ENCODE peak calls at places on chromosome 6, in five cellular contexts. One of them, this sample, is unnamed.

GRCh38 chr6:6736753-6737654 is 148.5 kb downstream of the LY86 start:
- DNase-seq in H1: no peak
- DNase-seq in H9: peak
- DNase-seq in mesenchymal stem cell: no peak
- DNase-seq in trophoblast cell: peak
- DNase-seq in this sample: no peak

GRCh38 chr6:19873031-19873430 is 35.9 kb downstream of the ID4 start:
- DNase-seq in H1: no peak
- DNase-seq in H9: no peak
- DNase-seq in mesenchymal stem cell: no peak
- DNase-seq in trophoblast cell: no peak
- DNase-seq in this sample: no peak

GRCh38 chr6:166580076-166581050 is 6.1 kb downstream of the RAMACL start:
- DNase-seq in H1: no peak
- DNase-seq in H9: peak
- DNase-seq in mesenchymal stem cell: no peak
- DNase-seq in trophoblast cell: no peak
- DNase-seq in this sample: no peak

GRCh38 chr6:150631283-150631981 is 31.7 kb downstream of the PLEKHG1 start:
- DNase-seq in H1: no peak
- DNase-seq in H9: no peak
- DNase-seq in mesenchymal stem cell: no peak
- DNase-seq in trophoblast cell: no peak
- DNase-seq in this sample: no peak

GRCh38 chr6:73699656-73700055 is 3.7 kb downstream of the CD109 start:
- DNase-seq in H1: no peak
- DNase-seq in H9: no peak
- DNase-seq in mesenchymal stem cell: no peak
- DNase-seq in trophoblast cell: no peak
- DNase-seq in this sample: no peak

GRCh38 chr6:52503344-52503747 is 73.5 kb downstream of the TRAM2 start:
- DNase-seq in H1: no peak
- DNase-seq in H9: peak
- DNase-seq in mesenchymal stem cell: peak
- DNase-seq in trophoblast cell: no peak
- DNase-seq in this sample: no peak

GRCh38 chr6:119346914-119347313 is 2.6 kb downstream of the MAN1A1 start:
- DNase-seq in H1: no peak
- DNase-seq in H9: no peak
- DNase-seq in mesenchymal stem cell: no peak
- DNase-seq in trophoblast cell: no peak
- DNase-seq in this sample: no peak

GRCh38 chr6:114739656-114740055 is 396.8 kb upstream of the HS3ST5 start:
- DNase-seq in H1: no peak
- DNase-seq in H9: no peak
- DNase-seq in mesenchymal stem cell: no peak
- DNase-seq in trophoblast cell: no peak
- DNase-seq in this sample: no peak

GRCh38 chr6:32852844-32853540 is 512 bp downstream of the TAP1 start:
- DNase-seq in H1: no peak
- DNase-seq in H9: peak
- DNase-seq in mesenchymal stem cell: peak
- DNase-seq in trophoblast cell: peak
- DNase-seq in this sample: no peak

GRCh38 chr6:169701218-169701952 is 444 bp downstream of the WDR27 start:
- DNase-seq in H1: no peak
- DNase-seq in H9: no peak
- DNase-seq in mesenchymal stem cell: no peak
- DNase-seq in trophoblast cell: peak
- DNase-seq in this sample: no peak
- H3K23ac ChIP-seq in H1: no peak
- H3K23ac ChIP-seq in H9: no peak
- H3K23ac ChIP-seq in mesenchymal stem cell: no peak
- H3K23ac ChIP-seq in trophoblast cell: no peak
- H3K23ac ChIP-seq in this sample: peak

GRCh38 chr6:78962458-78962857 is 95.1 kb downstream of the IRAK1BP1 start:
- DNase-seq in H1: no peak
- DNase-seq in H9: no peak
- DNase-seq in mesenchymal stem cell: no peak
- DNase-seq in trophoblast cell: no peak
- DNase-seq in this sample: no peak
- H2BK12ac ChIP-seq in H1: no peak
- H2BK12ac ChIP-seq in H9: no peak
- H2BK12ac ChIP-seq in mesenchymal stem cell: no peak
- H2BK12ac ChIP-seq in trophoblast cell: no peak
- H2BK12ac ChIP-seq in this sample: no peak

GRCh38 chr6:25541228-25541627 is 110.8 kb upstream of the SCGN start:
- DNase-seq in H1: no peak
- DNase-seq in H9: no peak
- DNase-seq in mesenchymal stem cell: no peak
- DNase-seq in trophoblast cell: no peak
- DNase-seq in this sample: no peak
- H2BK5ac ChIP-seq in H1: no peak
- H2BK5ac ChIP-seq in H9: no peak
- H2BK5ac ChIP-seq in mesenchymal stem cell: no peak
- H2BK5ac ChIP-seq in trophoblast cell: no peak
- H2BK5ac ChIP-seq in this sample: no peak

GRCh38 chr6:113719056-113719455 is 138.1 kb upstream of the MARCKS start:
- DNase-seq in H1: no peak
- DNase-seq in H9: no peak
- DNase-seq in mesenchymal stem cell: peak
- DNase-seq in trophoblast cell: peak
- DNase-seq in this sample: no peak

GRCh38 chr6:113713665-113714064 is 143.5 kb upstream of the MARCKS start:
- DNase-seq in H1: no peak
- DNase-seq in H9: no peak
- DNase-seq in mesenchymal stem cell: peak
- DNase-seq in trophoblast cell: no peak
- DNase-seq in this sample: no peak

GRCh38 chr6:113718588-113718987 is 138.6 kb upstream of the MARCKS start:
- DNase-seq in H1: no peak
- DNase-seq in H9: no peak
- DNase-seq in mesenchymal stem cell: no peak
- DNase-seq in trophoblast cell: no peak
- DNase-seq in this sample: no peak

GRCh38 chr6:113723182-113723581 is 134.0 kb upstream of the MARCKS start:
- DNase-seq in H1: no peak
- DNase-seq in H9: no peak
- DNase-seq in mesenchymal stem cell: peak
- DNase-seq in trophoblast cell: peak
- DNase-seq in this sample: no peak

DNA sequence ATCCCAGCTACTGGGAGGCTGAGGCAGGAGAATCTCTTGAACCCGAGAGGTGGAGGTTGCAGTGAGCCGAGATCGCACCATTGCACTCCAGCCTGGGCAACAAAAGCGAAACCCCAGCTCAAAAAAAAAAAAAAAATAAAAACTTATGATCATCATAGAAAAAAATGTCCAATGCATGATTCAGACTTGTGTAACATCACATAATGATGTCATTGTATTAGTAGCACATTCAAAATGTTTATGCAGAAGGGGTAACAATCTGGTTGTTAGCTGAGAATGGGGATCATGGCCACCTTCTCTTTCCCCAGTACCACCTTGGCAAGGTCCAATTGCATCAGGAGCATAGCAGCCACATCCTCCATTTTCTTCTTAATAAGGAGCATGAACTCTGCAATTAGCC is 137.6 kb upstream of the MARCKS start:
- DNase-seq in H1: no peak
- DNase-seq in H9: no peak
- DNase-seq in mesenchymal stem cell: peak
- DNase-seq in trophoblast cell: no peak
- DNase-seq in this sample: no peak
- H3K23ac ChIP-seq in H1: no peak
- H3K23ac ChIP-seq in H9: no peak
- H3K23ac ChIP-seq in mesenchymal stem cell: no peak
- H3K23ac ChIP-seq in trophoblast cell: no peak
- H3K23ac ChIP-seq in this sample: no peak

GRCh38 chr6:25111782-25112181 is 167.4 kb upstream of the CARMIL1 start:
- DNase-seq in H1: no peak
- DNase-seq in H9: no peak
- DNase-seq in mesenchymal stem cell: no peak
- DNase-seq in trophoblast cell: no peak
- DNase-seq in this sample: no peak
- H2BK12ac ChIP-seq in H1: no peak
- H2BK12ac ChIP-seq in H9: no peak
- H2BK12ac ChIP-seq in mesenchymal stem cell: no peak
- H2BK12ac ChIP-seq in trophoblast cell: no peak
- H2BK12ac ChIP-seq in this sample: no peak

DNA sequence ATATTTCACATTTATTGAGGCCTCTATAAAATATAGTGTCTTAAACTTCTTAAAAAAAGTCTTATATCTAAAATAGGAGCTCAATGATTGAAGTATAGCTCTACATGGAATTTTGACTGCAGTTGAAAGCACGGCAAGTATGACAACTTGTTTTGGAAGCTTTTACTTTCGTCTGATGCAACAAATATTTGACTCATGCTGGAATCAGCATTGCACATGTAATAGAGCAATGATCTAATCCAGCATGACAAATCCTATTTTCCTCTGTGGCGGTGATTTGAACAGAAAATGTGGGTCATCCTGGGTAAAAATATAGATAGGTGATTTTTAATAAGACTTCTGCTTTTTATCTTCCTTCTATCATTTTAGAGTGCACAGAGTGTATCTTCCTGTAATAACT is 111.6 kb downstream of the TINAG start:
- DNase-seq in H1: no peak
- DNase-seq in H9: no peak
- DNase-seq in mesenchymal stem cell: peak
- DNase-seq in trophoblast cell: peak
- DNase-seq in this sample: no peak
- H2BK5ac ChIP-seq in H1: no peak
- H2BK5ac ChIP-seq in H9: no peak
- H2BK5ac ChIP-seq in mesenchymal stem cell: no peak
- H2BK5ac ChIP-seq in trophoblast cell: no peak
- H2BK5ac ChIP-seq in this sample: no peak

DNA sequence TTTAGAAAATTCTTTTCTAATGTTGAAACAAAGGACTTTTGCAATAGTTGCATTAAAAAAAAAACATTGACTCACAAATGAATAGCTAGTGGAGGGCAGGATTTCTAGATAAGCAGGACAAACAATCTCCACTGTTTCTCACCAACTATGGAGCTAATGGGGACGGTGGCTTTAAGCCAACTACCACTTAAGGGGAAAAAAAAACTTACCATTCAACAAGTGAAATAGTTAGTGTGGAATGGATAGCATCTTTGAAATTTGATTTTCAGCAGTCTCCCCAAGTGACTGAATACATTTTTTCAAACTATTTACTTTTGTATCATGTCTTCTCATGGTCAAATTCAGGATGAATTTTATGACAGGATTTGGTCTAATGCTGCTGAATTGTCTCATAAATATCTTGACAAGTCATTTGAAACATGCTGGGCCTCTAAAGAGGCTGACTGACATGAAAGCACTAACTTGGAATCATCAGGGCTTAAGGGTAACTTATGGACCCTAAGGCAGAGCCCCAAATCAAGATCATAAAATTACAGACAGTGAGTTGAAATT is 100.5 kb downstream of the EYA4 start:
- DNase-seq in H1: no peak
- DNase-seq in H9: no peak
- DNase-seq in mesenchymal stem cell: peak
- DNase-seq in trophoblast cell: no peak
- DNase-seq in this sample: no peak
- H3K23ac ChIP-seq in H1: no peak
- H3K23ac ChIP-seq in H9: no peak
- H3K23ac ChIP-seq in mesenchymal stem cell: no peak
- H3K23ac ChIP-seq in trophoblast cell: no peak
- H3K23ac ChIP-seq in this sample: no peak